ENCODE peak calls at places on chromosomes 7 and 10, in five cellular contexts. One of them, this sample, is unnamed.

GRCh38 chr7:4266270-4267040 is 415.6 kb upstream of the FOXK1 start:
- DNase-seq in activated naive CD8-positive, alpha-beta T cell treated with anti-CD3 and anti-CD28 coated beads for 36 hours: no peak
- DNase-seq in stimulated activated CD8-positive, alpha-beta memory T cell treated with anti-CD3 and anti-CD28 coated beads, Interleukin-4, amount 100 ng/mL, for 24 hours: no peak
- DNase-seq in T-helper 1 cell: no peak
- DNase-seq in amniotic stem cell: no peak
- DNase-seq in this sample: no peak

GRCh38 chr7:16754869-16755317 is 1.3 kb downstream of the TSPAN13 start:
- DNase-seq in activated naive CD8-positive, alpha-beta T cell treated with anti-CD3 and anti-CD28 coated beads for 36 hours: no peak
- DNase-seq in stimulated activated CD8-positive, alpha-beta memory T cell treated with anti-CD3 and anti-CD28 coated beads, Interleukin-4, amount 100 ng/mL, for 24 hours: no peak
- DNase-seq in T-helper 1 cell: no peak
- DNase-seq in amniotic stem cell: no peak
- DNase-seq in this sample: no peak

GRCh38 chr7:27098493-27099223 is 2.9 kb upstream of the HOXA1 start:
- DNase-seq in activated naive CD8-positive, alpha-beta T cell treated with anti-CD3 and anti-CD28 coated beads for 36 hours: no peak
- DNase-seq in stimulated activated CD8-positive, alpha-beta memory T cell treated with anti-CD3 and anti-CD28 coated beads, Interleukin-4, amount 100 ng/mL, for 24 hours: no peak
- DNase-seq in T-helper 1 cell: no peak
- DNase-seq in amniotic stem cell: no peak
- DNase-seq in this sample: no peak

GRCh38 chr10:123759496-123760070 is 93.4 kb downstream of the GPR26 start:
- DNase-seq in activated naive CD8-positive, alpha-beta T cell treated with anti-CD3 and anti-CD28 coated beads for 36 hours: no peak
- DNase-seq in stimulated activated CD8-positive, alpha-beta memory T cell treated with anti-CD3 and anti-CD28 coated beads, Interleukin-4, amount 100 ng/mL, for 24 hours: no peak
- DNase-seq in T-helper 1 cell: no peak
- DNase-seq in amniotic stem cell: no peak
- DNase-seq in this sample: no peak

GRCh38 chr7:1141651-1142050 is 18.3 kb downstream of the ZFAND2A start:
- DNase-seq in activated naive CD8-positive, alpha-beta T cell treated with anti-CD3 and anti-CD28 coated beads for 36 hours: no peak
- DNase-seq in stimulated activated CD8-positive, alpha-beta memory T cell treated with anti-CD3 and anti-CD28 coated beads, Interleukin-4, amount 100 ng/mL, for 24 hours: no peak
- DNase-seq in T-helper 1 cell: no peak
- DNase-seq in amniotic stem cell: no peak
- DNase-seq in this sample: no peak

GRCh38 chr7:44461387-44461786 is 29.1 kb downstream of the NUDCD3 start:
- DNase-seq in activated naive CD8-positive, alpha-beta T cell treated with anti-CD3 and anti-CD28 coated beads for 36 hours: peak
- DNase-seq in stimulated activated CD8-positive, alpha-beta memory T cell treated with anti-CD3 and anti-CD28 coated beads, Interleukin-4, amount 100 ng/mL, for 24 hours: no peak
- DNase-seq in T-helper 1 cell: no peak
- DNase-seq in amniotic stem cell: no peak
- DNase-seq in this sample: no peak

GRCh38 chr10:68135922-68136718 is 26.8 kb downstream of the MYPN start:
- DNase-seq in activated naive CD8-positive, alpha-beta T cell treated with anti-CD3 and anti-CD28 coated beads for 36 hours: no peak
- DNase-seq in stimulated activated CD8-positive, alpha-beta memory T cell treated with anti-CD3 and anti-CD28 coated beads, Interleukin-4, amount 100 ng/mL, for 24 hours: no peak
- DNase-seq in T-helper 1 cell: no peak
- DNase-seq in amniotic stem cell: peak
- DNase-seq in this sample: no peak

GRCh38 chr7:150428671-150429451 is 21.6 kb upstream of the GIMAP8 start:
- DNase-seq in activated naive CD8-positive, alpha-beta T cell treated with anti-CD3 and anti-CD28 coated beads for 36 hours: peak
- DNase-seq in stimulated activated CD8-positive, alpha-beta memory T cell treated with anti-CD3 and anti-CD28 coated beads, Interleukin-4, amount 100 ng/mL, for 24 hours: no peak
- DNase-seq in T-helper 1 cell: no peak
- DNase-seq in amniotic stem cell: peak
- DNase-seq in this sample: peak

GRCh38 chr7:135240446-135240845 is 6.8 kb downstream of the STRA8 start:
- DNase-seq in activated naive CD8-positive, alpha-beta T cell treated with anti-CD3 and anti-CD28 coated beads for 36 hours: no peak
- DNase-seq in stimulated activated CD8-positive, alpha-beta memory T cell treated with anti-CD3 and anti-CD28 coated beads, Interleukin-4, amount 100 ng/mL, for 24 hours: no peak
- DNase-seq in T-helper 1 cell: no peak
- DNase-seq in amniotic stem cell: no peak
- DNase-seq in this sample: no peak

GRCh38 chr7:121561717-121562116 is 165.6 kb upstream of the FAM3C start:
- DNase-seq in activated naive CD8-positive, alpha-beta T cell treated with anti-CD3 and anti-CD28 coated beads for 36 hours: no peak
- DNase-seq in stimulated activated CD8-positive, alpha-beta memory T cell treated with anti-CD3 and anti-CD28 coated beads, Interleukin-4, amount 100 ng/mL, for 24 hours: no peak
- DNase-seq in T-helper 1 cell: no peak
- DNase-seq in amniotic stem cell: no peak
- DNase-seq in this sample: no peak

GRCh38 chr7:108441392-108441955 is 14.8 kb downstream of the NRCAM start:
- DNase-seq in activated naive CD8-positive, alpha-beta T cell treated with anti-CD3 and anti-CD28 coated beads for 36 hours: no peak
- DNase-seq in stimulated activated CD8-positive, alpha-beta memory T cell treated with anti-CD3 and anti-CD28 coated beads, Interleukin-4, amount 100 ng/mL, for 24 hours: no peak
- DNase-seq in T-helper 1 cell: no peak
- DNase-seq in amniotic stem cell: no peak
- DNase-seq in this sample: no peak

GRCh38 chr10:114638874-114639625 is 19.0 kb downstream of the ABLIM1 start:
- DNase-seq in activated naive CD8-positive, alpha-beta T cell treated with anti-CD3 and anti-CD28 coated beads for 36 hours: no peak
- DNase-seq in stimulated activated CD8-positive, alpha-beta memory T cell treated with anti-CD3 and anti-CD28 coated beads, Interleukin-4, amount 100 ng/mL, for 24 hours: no peak
- DNase-seq in T-helper 1 cell: no peak
- DNase-seq in amniotic stem cell: peak
- DNase-seq in this sample: peak

GRCh38 chr10:11225935-11226334 is 208.3 kb downstream of the CELF2 start:
- DNase-seq in activated naive CD8-positive, alpha-beta T cell treated with anti-CD3 and anti-CD28 coated beads for 36 hours: peak
- DNase-seq in stimulated activated CD8-positive, alpha-beta memory T cell treated with anti-CD3 and anti-CD28 coated beads, Interleukin-4, amount 100 ng/mL, for 24 hours: peak
- DNase-seq in T-helper 1 cell: peak
- DNase-seq in amniotic stem cell: no peak
- DNase-seq in this sample: peak

GRCh38 chr10:77608281-77608680 is 29.3 kb downstream of the KCNMA1 start:
- DNase-seq in activated naive CD8-positive, alpha-beta T cell treated with anti-CD3 and anti-CD28 coated beads for 36 hours: no peak
- DNase-seq in stimulated activated CD8-positive, alpha-beta memory T cell treated with anti-CD3 and anti-CD28 coated beads, Interleukin-4, amount 100 ng/mL, for 24 hours: no peak
- DNase-seq in T-helper 1 cell: no peak
- DNase-seq in amniotic stem cell: no peak
- DNase-seq in this sample: no peak

GRCh38 chr10:70106958-70107791 is 25.4 kb downstream of the AIFM2 start:
- DNase-seq in activated naive CD8-positive, alpha-beta T cell treated with anti-CD3 and anti-CD28 coated beads for 36 hours: no peak
- DNase-seq in stimulated activated CD8-positive, alpha-beta memory T cell treated with anti-CD3 and anti-CD28 coated beads, Interleukin-4, amount 100 ng/mL, for 24 hours: no peak
- DNase-seq in T-helper 1 cell: no peak
- DNase-seq in amniotic stem cell: no peak
- DNase-seq in this sample: no peak

GRCh38 chr10:114635797-114636550 is 22.1 kb downstream of the ABLIM1 start:
- DNase-seq in activated naive CD8-positive, alpha-beta T cell treated with anti-CD3 and anti-CD28 coated beads for 36 hours: no peak
- DNase-seq in stimulated activated CD8-positive, alpha-beta memory T cell treated with anti-CD3 and anti-CD28 coated beads, Interleukin-4, amount 100 ng/mL, for 24 hours: no peak
- DNase-seq in T-helper 1 cell: no peak
- DNase-seq in amniotic stem cell: no peak
- DNase-seq in this sample: no peak

GRCh38 chr10:58721781-58722180 is 209.1 kb downstream of the BICC1 start:
- DNase-seq in activated naive CD8-positive, alpha-beta T cell treated with anti-CD3 and anti-CD28 coated beads for 36 hours: no peak
- DNase-seq in stimulated activated CD8-positive, alpha-beta memory T cell treated with anti-CD3 and anti-CD28 coated beads, Interleukin-4, amount 100 ng/mL, for 24 hours: no peak
- DNase-seq in T-helper 1 cell: no peak
- DNase-seq in amniotic stem cell: no peak
- DNase-seq in this sample: no peak

GRCh38 chr10:13206546-13207443 is 27.4 kb downstream of the UCMA start:
- DNase-seq in activated naive CD8-positive, alpha-beta T cell treated with anti-CD3 and anti-CD28 coated beads for 36 hours: no peak
- DNase-seq in stimulated activated CD8-positive, alpha-beta memory T cell treated with anti-CD3 and anti-CD28 coated beads, Interleukin-4, amount 100 ng/mL, for 24 hours: no peak
- DNase-seq in T-helper 1 cell: no peak
- DNase-seq in amniotic stem cell: peak
- DNase-seq in this sample: peak

GRCh38 chr7:132709971-132710567 is 133.8 kb upstream of the PLXNA4 start:
- DNase-seq in activated naive CD8-positive, alpha-beta T cell treated with anti-CD3 and anti-CD28 coated beads for 36 hours: no peak
- DNase-seq in stimulated activated CD8-positive, alpha-beta memory T cell treated with anti-CD3 and anti-CD28 coated beads, Interleukin-4, amount 100 ng/mL, for 24 hours: no peak
- DNase-seq in T-helper 1 cell: peak
- DNase-seq in amniotic stem cell: no peak
- DNase-seq in this sample: no peak

GRCh38 chr10:47351899-47352815 is 4.0 kb downstream of the RBP3 start:
- DNase-seq in activated naive CD8-positive, alpha-beta T cell treated with anti-CD3 and anti-CD28 coated beads for 36 hours: no peak
- DNase-seq in stimulated activated CD8-positive, alpha-beta memory T cell treated with anti-CD3 and anti-CD28 coated beads, Interleukin-4, amount 100 ng/mL, for 24 hours: no peak
- DNase-seq in T-helper 1 cell: no peak
- DNase-seq in amniotic stem cell: no peak
- DNase-seq in this sample: no peak

GRCh38 chr7:12706900-12707536 is 19.6 kb downstream of the ARL4A start:
- DNase-seq in activated naive CD8-positive, alpha-beta T cell treated with anti-CD3 and anti-CD28 coated beads for 36 hours: no peak
- DNase-seq in stimulated activated CD8-positive, alpha-beta memory T cell treated with anti-CD3 and anti-CD28 coated beads, Interleukin-4, amount 100 ng/mL, for 24 hours: no peak
- DNase-seq in T-helper 1 cell: no peak
- DNase-seq in amniotic stem cell: no peak
- DNase-seq in this sample: no peak

GRCh38 chr10:588246-589165 is 101.0 kb downstream of the DIP2C start:
- DNase-seq in activated naive CD8-positive, alpha-beta T cell treated with anti-CD3 and anti-CD28 coated beads for 36 hours: no peak
- DNase-seq in stimulated activated CD8-positive, alpha-beta memory T cell treated with anti-CD3 and anti-CD28 coated beads, Interleukin-4, amount 100 ng/mL, for 24 hours: no peak
- DNase-seq in T-helper 1 cell: no peak
- DNase-seq in amniotic stem cell: no peak
- DNase-seq in this sample: no peak

GRCh38 chr10:4134701-4135100 is 349.7 kb upstream of the KLF6 start:
- DNase-seq in activated naive CD8-positive, alpha-beta T cell treated with anti-CD3 and anti-CD28 coated beads for 36 hours: no peak
- DNase-seq in stimulated activated CD8-positive, alpha-beta memory T cell treated with anti-CD3 and anti-CD28 coated beads, Interleukin-4, amount 100 ng/mL, for 24 hours: no peak
- DNase-seq in T-helper 1 cell: no peak
- DNase-seq in amniotic stem cell: no peak
- DNase-seq in this sample: no peak

GRCh38 chr10:100934084-100934659 is 21.4 kb downstream of the SLF2 start:
- DNase-seq in activated naive CD8-positive, alpha-beta T cell treated with anti-CD3 and anti-CD28 coated beads for 36 hours: no peak
- DNase-seq in stimulated activated CD8-positive, alpha-beta memory T cell treated with anti-CD3 and anti-CD28 coated beads, Interleukin-4, amount 100 ng/mL, for 24 hours: no peak
- DNase-seq in T-helper 1 cell: no peak
- DNase-seq in amniotic stem cell: no peak
- DNase-seq in this sample: peak

GRCh38 chr10:97463363-97464132 is 17.6 kb downstream of the ZDHHC16 start:
- DNase-seq in activated naive CD8-positive, alpha-beta T cell treated with anti-CD3 and anti-CD28 coated beads for 36 hours: peak
- DNase-seq in stimulated activated CD8-positive, alpha-beta memory T cell treated with anti-CD3 and anti-CD28 coated beads, Interleukin-4, amount 100 ng/mL, for 24 hours: no peak
- DNase-seq in T-helper 1 cell: peak
- DNase-seq in amniotic stem cell: no peak
- DNase-seq in this sample: peak

GRCh38 chr10:47042815-47043750 is 131.9 kb downstream of the PTPN20 start:
- DNase-seq in activated naive CD8-positive, alpha-beta T cell treated with anti-CD3 and anti-CD28 coated beads for 36 hours: no peak
- DNase-seq in stimulated activated CD8-positive, alpha-beta memory T cell treated with anti-CD3 and anti-CD28 coated beads, Interleukin-4, amount 100 ng/mL, for 24 hours: no peak
- DNase-seq in T-helper 1 cell: no peak
- DNase-seq in amniotic stem cell: no peak
- DNase-seq in this sample: no peak

GRCh38 chr7:105244594-105244993 is 144.1 kb downstream of the SRPK2 start:
- DNase-seq in activated naive CD8-positive, alpha-beta T cell treated with anti-CD3 and anti-CD28 coated beads for 36 hours: no peak
- DNase-seq in stimulated activated CD8-positive, alpha-beta memory T cell treated with anti-CD3 and anti-CD28 coated beads, Interleukin-4, amount 100 ng/mL, for 24 hours: no peak
- DNase-seq in T-helper 1 cell: no peak
- DNase-seq in amniotic stem cell: no peak
- DNase-seq in this sample: no peak

GRCh38 chr7:107972075-107972482 is 30.9 kb downstream of the LAMB1 start:
- DNase-seq in activated naive CD8-positive, alpha-beta T cell treated with anti-CD3 and anti-CD28 coated beads for 36 hours: no peak
- DNase-seq in stimulated activated CD8-positive, alpha-beta memory T cell treated with anti-CD3 and anti-CD28 coated beads, Interleukin-4, amount 100 ng/mL, for 24 hours: no peak
- DNase-seq in T-helper 1 cell: no peak
- DNase-seq in amniotic stem cell: no peak
- DNase-seq in this sample: no peak

GRCh38 chr10:17375936-17376584 is 78.3 kb downstream of the ST8SIA6 start:
- DNase-seq in activated naive CD8-positive, alpha-beta T cell treated with anti-CD3 and anti-CD28 coated beads for 36 hours: peak
- DNase-seq in stimulated activated CD8-positive, alpha-beta memory T cell treated with anti-CD3 and anti-CD28 coated beads, Interleukin-4, amount 100 ng/mL, for 24 hours: peak
- DNase-seq in T-helper 1 cell: peak
- DNase-seq in amniotic stem cell: no peak
- DNase-seq in this sample: no peak

GRCh38 chr10:18164771-18165361 is 24.6 kb downstream of the CACNB2 start:
- DNase-seq in activated naive CD8-positive, alpha-beta T cell treated with anti-CD3 and anti-CD28 coated beads for 36 hours: no peak
- DNase-seq in stimulated activated CD8-positive, alpha-beta memory T cell treated with anti-CD3 and anti-CD28 coated beads, Interleukin-4, amount 100 ng/mL, for 24 hours: no peak
- DNase-seq in T-helper 1 cell: no peak
- DNase-seq in amniotic stem cell: peak
- DNase-seq in this sample: no peak

GRCh38 chr7:145795132-145795531 is 321.5 kb upstream of the CNTNAP2 start:
- DNase-seq in activated naive CD8-positive, alpha-beta T cell treated with anti-CD3 and anti-CD28 coated beads for 36 hours: no peak
- DNase-seq in stimulated activated CD8-positive, alpha-beta memory T cell treated with anti-CD3 and anti-CD28 coated beads, Interleukin-4, amount 100 ng/mL, for 24 hours: no peak
- DNase-seq in T-helper 1 cell: no peak
- DNase-seq in amniotic stem cell: no peak
- DNase-seq in this sample: no peak

GRCh38 chr7:44608916-44609648 is 2.7 kb downstream of the OGDH start:
- DNase-seq in activated naive CD8-positive, alpha-beta T cell treated with anti-CD3 and anti-CD28 coated beads for 36 hours: peak
- DNase-seq in stimulated activated CD8-positive, alpha-beta memory T cell treated with anti-CD3 and anti-CD28 coated beads, Interleukin-4, amount 100 ng/mL, for 24 hours: no peak
- DNase-seq in T-helper 1 cell: no peak
- DNase-seq in amniotic stem cell: no peak
- DNase-seq in this sample: no peak

GRCh38 chr10:70679498-70679897 is 7.2 kb downstream of the ADAMTS14 start:
- DNase-seq in activated naive CD8-positive, alpha-beta T cell treated with anti-CD3 and anti-CD28 coated beads for 36 hours: no peak
- DNase-seq in stimulated activated CD8-positive, alpha-beta memory T cell treated with anti-CD3 and anti-CD28 coated beads, Interleukin-4, amount 100 ng/mL, for 24 hours: no peak
- DNase-seq in T-helper 1 cell: no peak
- DNase-seq in amniotic stem cell: peak
- DNase-seq in this sample: no peak

GRCh38 chr10:103106556-103106955 is 86.5 kb downstream of the NT5C2 start:
- DNase-seq in activated naive CD8-positive, alpha-beta T cell treated with anti-CD3 and anti-CD28 coated beads for 36 hours: no peak
- DNase-seq in stimulated activated CD8-positive, alpha-beta memory T cell treated with anti-CD3 and anti-CD28 coated beads, Interleukin-4, amount 100 ng/mL, for 24 hours: no peak
- DNase-seq in T-helper 1 cell: no peak
- DNase-seq in amniotic stem cell: no peak
- DNase-seq in this sample: no peak

GRCh38 chr10:84214046-84214572 is 11.2 kb downstream of the LRIT2 start:
- DNase-seq in activated naive CD8-positive, alpha-beta T cell treated with anti-CD3 and anti-CD28 coated beads for 36 hours: no peak
- DNase-seq in stimulated activated CD8-positive, alpha-beta memory T cell treated with anti-CD3 and anti-CD28 coated beads, Interleukin-4, amount 100 ng/mL, for 24 hours: no peak
- DNase-seq in T-helper 1 cell: no peak
- DNase-seq in amniotic stem cell: no peak
- DNase-seq in this sample: no peak

GRCh38 chr7:30901856-30902255 is 9.8 kb upstream of the AQP1 start:
- DNase-seq in activated naive CD8-positive, alpha-beta T cell treated with anti-CD3 and anti-CD28 coated beads for 36 hours: no peak
- DNase-seq in stimulated activated CD8-positive, alpha-beta memory T cell treated with anti-CD3 and anti-CD28 coated beads, Interleukin-4, amount 100 ng/mL, for 24 hours: no peak
- DNase-seq in T-helper 1 cell: no peak
- DNase-seq in amniotic stem cell: no peak
- DNase-seq in this sample: no peak

GRCh38 chr7:102099474-102099873 is 187.2 kb upstream of the SH2B2 start:
- DNase-seq in activated naive CD8-positive, alpha-beta T cell treated with anti-CD3 and anti-CD28 coated beads for 36 hours: no peak
- DNase-seq in stimulated activated CD8-positive, alpha-beta memory T cell treated with anti-CD3 and anti-CD28 coated beads, Interleukin-4, amount 100 ng/mL, for 24 hours: no peak
- DNase-seq in T-helper 1 cell: no peak
- DNase-seq in amniotic stem cell: no peak
- DNase-seq in this sample: no peak

This sample was measured in AML-193.